ENCODE peak calls at places on chromosomes 3 and 15, in ten cellular contexts. E, J, B, Q, D, K, U, C, Z and S are unnamed samples.

GRCh38 chr3:45064512-45065372 is 38.6 kb downstream of the CLEC3B start:
- DNase-seq in E (no peak), J (peak; percentile 97), B (peak; percentile 56), Q (no peak), D (no peak), K (no peak), U (peak; percentile 84), C (peak; percentile 23), Z (peak; percentile 88), S (peak; percentile 93)

GRCh38 chr3:128257632-128258031 is 104.4 kb downstream of the EEFSEC start:
- DNase-seq in E (no peak), J (no peak), B (no peak), Q (no peak), D (no peak), K (no peak), U (no peak), C (no peak), Z (no peak), S (no peak)

GRCh38 chr3:172176385-172176784 is 137.0 kb downstream of the FNDC3B start:
- DNase-seq in E (no peak), J (no peak), B (no peak), Q (no peak), D (no peak), K (no peak), U (no peak), C (no peak), Z (peak; percentile 38), S (no peak)

GRCh38 chr3:118991775-118992174 is 42.9 kb downstream of the IGSF11 start:
- DNase-seq in E (no peak), J (no peak), B (no peak), Q (no peak), D (no peak), K (no peak), U (no peak), C (no peak), Z (no peak), S (no peak)

GRCh38 chr3:79230254-79230653 is 537.5 kb downstream of the ROBO1 start:
- DNase-seq in E (no peak), J (no peak), B (no peak), Q (no peak), D (no peak), K (no peak), U (no peak), C (no peak), Z (no peak), S (no peak)

GRCh38 chr3:157574580-157574979 is 71.4 kb upstream of the VEPH1 start:
- DNase-seq in E (no peak), J (no peak), B (no peak), Q (no peak), D (no peak), K (no peak), U (no peak), C (no peak), Z (no peak), S (no peak)

GRCh38 chr3:127483005-127483641 is 107.4 kb downstream of the TPRA1 start:
- DNase-seq in E (peak; percentile 33), J (no peak), B (no peak), Q (no peak), D (no peak), K (no peak), U (no peak), C (no peak), Z (no peak), S (no peak)

GRCh38 chr3:158272071-158272470 is 162.2 kb downstream of the RSRC1 start:
- DNase-seq in E (no peak), J (no peak), B (no peak), Q (no peak), D (no peak), K (no peak), U (no peak), C (no peak), Z (no peak), S (no peak)

GRCh38 chr3:4744405-4745239 is 234.6 kb upstream of the BHLHE40 start:
- DNase-seq in E (no peak), J (peak; percentile 29), B (no peak), Q (no peak), D (no peak), K (no peak), U (peak; percentile 66), C (no peak), Z (no peak), S (peak; percentile 79)

GRCh38 chr3:42660898-42661297 is 7.4 kb downstream of the ZBTB47 start:
- DNase-seq in E (no peak), J (no peak), B (no peak), Q (no peak), D (no peak), K (no peak), U (no peak), C (no peak), Z (peak; percentile 20), S (no peak)

GRCh38 chr3:133699903-133700302 is 38.2 kb upstream of the TOPBP1 start:
- DNase-seq in E (no peak), J (no peak), B (no peak), Q (no peak), D (no peak), K (no peak), U (no peak), C (no peak), Z (no peak), S (no peak)

GRCh38 chr3:125212509-125213372 is at the start of gene SLC12A8:
- DNase-seq in E (peak; percentile 67), J (no peak), B (no peak), Q (no peak), D (no peak), K (peak; percentile 42), U (no peak), C (peak; percentile 25), Z (no peak), S (no peak)

GRCh38 chr15:65384505-65384894 is 6.7 kb upstream of the IGDCC3 start:
- DNase-seq in E (no peak), J (no peak), B (no peak), Q (no peak), D (no peak), K (no peak), U (no peak), C (no peak), Z (no peak), S (no peak)

GRCh38 chr15:67253517-67254237 is 784 bp downstream of the AAGAB start:
- DNase-seq in E (no peak), J (peak; percentile 8), B (no peak), Q (no peak), D (peak; percentile 42), K (peak; percentile 20), U (peak; percentile 47), C (no peak), Z (peak; percentile 51), S (peak; percentile 40)

GRCh38 chr3:116337229-116337628 is 108.1 kb downstream of the LSAMP start:
- DNase-seq in E (no peak), J (no peak), B (no peak), Q (no peak), D (no peak), K (no peak), U (no peak), C (no peak), Z (no peak), S (no peak)

GRCh38 chr15:29888651-29889050 is 66.4 kb upstream of the TJP1 start:
- DNase-seq in E (no peak), J (peak; percentile 72), B (no peak), Q (no peak), D (no peak), K (no peak), U (peak; percentile 65), C (no peak), Z (no peak), S (peak; percentile 79)

GRCh38 chr3:9405756-9406155 is 8.3 kb downstream of the SETD5 start:
- DNase-seq in E (no peak), J (no peak), B (no peak), Q (no peak), D (no peak), K (no peak), U (no peak), C (no peak), Z (no peak), S (no peak)

GRCh38 chr3:33826688-33827087 is 28.3 kb downstream of the PDCD6IP start:
- DNase-seq in E (no peak), J (peak; percentile 69), B (no peak), Q (no peak), D (no peak), K (no peak), U (peak; percentile 69), C (no peak), Z (no peak), S (peak; percentile 53)